ENCODE peak calls at places on chromosomes 2 and 18, in nine cellular contexts. One of them, this sample, is unnamed. For H3K9me3 and H3K27me3, the result is how much of the 10 kb centered on the place peaks cover.

GRCh38 chr18:44789704-44790103 is 109.0 kb downstream of the SETBP1 start:
- DNase-seq in HepG2: peak
- DNase-seq in IMR-90: no peak
- DNase-seq in endothelial cell of umbilical vein: peak
- DNase-seq in H9: no peak
- DNase-seq in neural progenitor cell: peak
- DNase-seq in NT2/D1: no peak
- DNase-seq in keratinocyte: peak
- DNase-seq in SK-N-SH: peak
- DNase-seq in this sample: peak

GRCh38 chr2:207194028-207194427 is 28.3 kb upstream of the KLF7 start:
- DNase-seq in keratinocyte: no peak
- DNase-seq in IMR-90: no peak
- DNase-seq in NT2/D1: no peak
- DNase-seq in neural progenitor cell: no peak
- DNase-seq in H9: no peak
- DNase-seq in endothelial cell of umbilical vein: no peak
- DNase-seq in SK-N-SH: no peak
- DNase-seq in HepG2: no peak
- DNase-seq in this sample: no peak

GRCh38 chr2:104521247-104521646 is 332.7 kb upstream of the POU3F3 start:
- DNase-seq in IMR-90: no peak
- DNase-seq in keratinocyte: no peak
- DNase-seq in endothelial cell of umbilical vein: no peak
- DNase-seq in NT2/D1: peak
- DNase-seq in HepG2: peak
- DNase-seq in H9: peak
- DNase-seq in SK-N-SH: peak
- DNase-seq in neural progenitor cell: peak
- DNase-seq in this sample: no peak

GRCh38 chr2:236959876-236960275 is 125.8 kb upstream of the COPS8 start:
- DNase-seq in H9: no peak
- DNase-seq in keratinocyte: no peak
- DNase-seq in endothelial cell of umbilical vein: no peak
- DNase-seq in NT2/D1: no peak
- DNase-seq in SK-N-SH: no peak
- DNase-seq in neural progenitor cell: no peak
- DNase-seq in HepG2: no peak
- DNase-seq in IMR-90: no peak
- DNase-seq in this sample: no peak

GRCh38 chr18:1968801-1969498 is 602.4 kb downstream of the METTL4 start:
- DNase-seq in endothelial cell of umbilical vein: no peak
- DNase-seq in NT2/D1: peak
- DNase-seq in keratinocyte: no peak
- DNase-seq in HepG2: no peak
- DNase-seq in SK-N-SH: no peak
- DNase-seq in neural progenitor cell: no peak
- DNase-seq in H9: no peak
- DNase-seq in IMR-90: no peak
- DNase-seq in this sample: no peak

GRCh38 chr2:196279496-196279895 is 108.1 kb upstream of the STK17B start:
- DNase-seq in HepG2: no peak
- DNase-seq in keratinocyte: no peak
- DNase-seq in neural progenitor cell: no peak
- DNase-seq in NT2/D1: no peak
- DNase-seq in endothelial cell of umbilical vein: no peak
- DNase-seq in H9: no peak
- DNase-seq in SK-N-SH: no peak
- DNase-seq in IMR-90: peak
- DNase-seq in this sample: no peak

GRCh38 chr2:220296174-220296573 is 668.7 kb downstream of the SLC4A3 start:
- DNase-seq in H9: no peak
- DNase-seq in HepG2: no peak
- DNase-seq in IMR-90: peak
- DNase-seq in endothelial cell of umbilical vein: no peak
- DNase-seq in keratinocyte: no peak
- DNase-seq in neural progenitor cell: peak
- DNase-seq in SK-N-SH: no peak
- DNase-seq in NT2/D1: no peak
- DNase-seq in this sample: no peak

GRCh38 chr2:85213893-85214512 is 80.8 kb downstream of the TCF7L1 start:
- DNase-seq in NT2/D1: no peak
- DNase-seq in neural progenitor cell: no peak
- DNase-seq in keratinocyte: no peak
- DNase-seq in HepG2: no peak
- DNase-seq in SK-N-SH: no peak
- DNase-seq in IMR-90: no peak
- DNase-seq in H9: no peak
- DNase-seq in endothelial cell of umbilical vein: no peak
- DNase-seq in this sample: no peak

GRCh38 chr2:98685930-98686887 is 44.7 kb downstream of the MGAT4A start:
- DNase-seq in endothelial cell of umbilical vein: no peak
- DNase-seq in NT2/D1: no peak
- DNase-seq in keratinocyte: no peak
- DNase-seq in H9: no peak
- DNase-seq in HepG2: no peak
- DNase-seq in IMR-90: no peak
- DNase-seq in neural progenitor cell: no peak
- DNase-seq in SK-N-SH: no peak
- DNase-seq in this sample: no peak

GRCh38 chr2:50333501-50334228 is 698.3 kb downstream of the NRXN1 start:
- DNase-seq in H9: no peak
- DNase-seq in endothelial cell of umbilical vein: no peak
- DNase-seq in neural progenitor cell: no peak
- DNase-seq in IMR-90: no peak
- DNase-seq in NT2/D1: no peak
- DNase-seq in HepG2: no peak
- DNase-seq in SK-N-SH: no peak
- DNase-seq in keratinocyte: no peak
- DNase-seq in this sample: no peak

DNA sequence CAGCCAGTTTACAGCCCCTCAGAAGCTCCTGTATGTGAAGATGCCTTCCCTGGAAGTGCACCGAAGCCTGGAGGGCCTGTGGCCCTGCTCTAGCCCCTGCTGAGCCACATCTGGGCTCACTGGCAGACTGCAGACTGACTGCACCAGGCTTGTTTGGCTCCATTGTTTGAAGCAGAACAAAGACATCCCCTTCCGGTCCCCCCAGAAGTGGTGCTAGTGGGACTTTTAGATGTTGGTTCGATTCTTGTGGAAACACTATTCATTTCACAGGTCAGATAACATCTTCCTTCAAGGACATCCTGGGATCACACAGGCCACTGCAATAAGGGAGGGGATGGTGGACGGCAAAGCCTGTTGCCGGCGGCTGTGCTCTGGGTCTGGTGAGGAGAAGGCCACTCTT is 57.8 kb upstream of the CBLN2 start:
- DNase-seq in IMR-90: no peak
- DNase-seq in SK-N-SH: no peak
- DNase-seq in HepG2: no peak
- DNase-seq in endothelial cell of umbilical vein: no peak
- DNase-seq in H9: no peak
- DNase-seq in keratinocyte: no peak
- DNase-seq in NT2/D1: no peak
- DNase-seq in neural progenitor cell: no peak
- DNase-seq in this sample: no peak
- H3K9me3 ChIP-seq in IMR-90: under half
- H3K9me3 ChIP-seq in SK-N-SH: under half
- H3K9me3 ChIP-seq in HepG2: under half
- H3K9me3 ChIP-seq in endothelial cell of umbilical vein: under half
- H3K9me3 ChIP-seq in H9: under half
- H3K9me3 ChIP-seq in keratinocyte: under half
- H3K9me3 ChIP-seq in NT2/D1: under half
- H3K9me3 ChIP-seq in neural progenitor cell: under half
- H3K9me3 ChIP-seq in this sample: under half

DNA sequence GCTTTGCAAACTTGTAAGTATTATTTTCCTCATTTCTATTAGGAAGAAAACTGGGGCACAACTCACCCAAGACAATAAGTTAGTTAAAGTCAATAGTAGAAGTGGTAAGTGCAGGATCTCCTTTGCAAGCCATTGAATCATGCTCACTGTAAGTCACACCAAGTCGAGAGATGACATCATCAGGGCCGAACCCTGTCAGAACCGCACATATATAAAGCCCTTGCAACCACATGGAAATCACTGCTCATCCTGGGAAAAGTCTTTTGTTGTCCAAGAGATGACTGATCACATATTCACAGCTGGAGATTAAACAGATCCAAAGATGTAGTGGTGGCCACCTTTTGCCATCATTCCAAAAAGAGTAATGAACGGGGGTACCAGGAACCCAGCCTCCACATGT is 484.8 kb upstream of the ID2 start:
- DNase-seq in IMR-90: peak
- DNase-seq in SK-N-SH: no peak
- DNase-seq in keratinocyte: no peak
- DNase-seq in H9: no peak
- DNase-seq in HepG2: no peak
- DNase-seq in NT2/D1: no peak
- DNase-seq in endothelial cell of umbilical vein: no peak
- DNase-seq in neural progenitor cell: no peak
- DNase-seq in this sample: no peak
- H3K9ac ChIP-seq in IMR-90: no peak
- H3K9ac ChIP-seq in SK-N-SH: no peak
- H3K9ac ChIP-seq in keratinocyte: no peak
- H3K9ac ChIP-seq in H9: no peak
- H3K9ac ChIP-seq in HepG2: no peak
- H3K9ac ChIP-seq in NT2/D1: no peak
- H3K9ac ChIP-seq in endothelial cell of umbilical vein: no peak
- H3K9ac ChIP-seq in neural progenitor cell: no peak
- H3K9ac ChIP-seq in this sample: no peak

GRCh38 chr18:54692463-54692862 is 101.4 kb downstream of the DYNAP start:
- DNase-seq in SK-N-SH: no peak
- DNase-seq in endothelial cell of umbilical vein: no peak
- DNase-seq in H9: no peak
- DNase-seq in NT2/D1: no peak
- DNase-seq in HepG2: no peak
- DNase-seq in neural progenitor cell: no peak
- DNase-seq in keratinocyte: no peak
- DNase-seq in IMR-90: no peak
- DNase-seq in this sample: no peak
- H3K27me3 ChIP-seq in SK-N-SH: under half
- H3K27me3 ChIP-seq in endothelial cell of umbilical vein: under half
- H3K27me3 ChIP-seq in H9: under half
- H3K27me3 ChIP-seq in NT2/D1: under half
- H3K27me3 ChIP-seq in HepG2: under half
- H3K27me3 ChIP-seq in neural progenitor cell: under half
- H3K27me3 ChIP-seq in keratinocyte: under half
- H3K27me3 ChIP-seq in IMR-90: under half
- H3K27me3 ChIP-seq in this sample: under half

DNA sequence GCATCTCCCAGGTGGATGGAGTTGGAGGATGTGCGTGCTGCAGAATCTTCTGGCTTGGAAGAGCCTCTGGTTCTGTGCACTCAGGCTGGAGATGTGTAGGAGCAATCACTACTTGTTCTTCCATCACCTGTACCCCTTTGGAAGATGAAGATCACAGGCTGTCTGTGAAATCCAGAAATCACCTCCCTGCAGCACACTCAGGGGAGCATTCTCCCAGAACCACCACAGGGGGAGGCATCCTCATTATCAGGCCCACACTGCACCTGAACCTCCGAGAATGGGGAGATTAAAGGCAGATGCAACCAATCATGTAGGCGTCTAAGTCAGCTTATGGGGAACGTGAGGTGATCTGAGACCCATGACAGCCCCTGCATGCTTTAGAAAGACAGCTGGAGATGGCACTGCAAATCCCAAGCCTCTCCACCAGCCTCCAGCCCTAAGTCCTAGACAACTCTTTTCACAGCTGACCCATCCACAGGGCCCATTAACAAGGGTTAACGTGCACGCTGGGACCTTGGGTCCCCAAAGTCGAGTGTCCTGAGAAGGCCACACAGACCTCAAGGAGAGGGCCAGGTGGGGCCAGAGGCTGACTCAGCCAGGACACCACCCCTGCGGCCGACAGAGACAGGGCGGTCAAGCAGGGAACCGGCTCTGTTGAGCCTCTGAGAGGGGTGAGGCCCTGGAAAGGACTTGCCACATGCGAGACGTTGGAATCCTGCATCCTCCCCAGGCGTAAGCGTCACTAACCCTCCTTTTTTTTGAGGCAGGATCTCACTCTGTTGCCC is 314.9 kb downstream of the EIPR1 start:
- DNase-seq in IMR-90: no peak
- DNase-seq in endothelial cell of umbilical vein: no peak
- DNase-seq in keratinocyte: no peak
- DNase-seq in HepG2: no peak
- DNase-seq in NT2/D1: no peak
- DNase-seq in SK-N-SH: no peak
- DNase-seq in H9: no peak
- DNase-seq in neural progenitor cell: no peak
- DNase-seq in this sample: no peak
- H3K9me3 ChIP-seq in IMR-90: under half
- H3K9me3 ChIP-seq in endothelial cell of umbilical vein: under half
- H3K9me3 ChIP-seq in keratinocyte: under half
- H3K9me3 ChIP-seq in HepG2: under half
- H3K9me3 ChIP-seq in NT2/D1: under half
- H3K9me3 ChIP-seq in SK-N-SH: under half
- H3K9me3 ChIP-seq in H9: under half
- H3K9me3 ChIP-seq in neural progenitor cell: under half
- H3K9me3 ChIP-seq in this sample: under half

DNA sequence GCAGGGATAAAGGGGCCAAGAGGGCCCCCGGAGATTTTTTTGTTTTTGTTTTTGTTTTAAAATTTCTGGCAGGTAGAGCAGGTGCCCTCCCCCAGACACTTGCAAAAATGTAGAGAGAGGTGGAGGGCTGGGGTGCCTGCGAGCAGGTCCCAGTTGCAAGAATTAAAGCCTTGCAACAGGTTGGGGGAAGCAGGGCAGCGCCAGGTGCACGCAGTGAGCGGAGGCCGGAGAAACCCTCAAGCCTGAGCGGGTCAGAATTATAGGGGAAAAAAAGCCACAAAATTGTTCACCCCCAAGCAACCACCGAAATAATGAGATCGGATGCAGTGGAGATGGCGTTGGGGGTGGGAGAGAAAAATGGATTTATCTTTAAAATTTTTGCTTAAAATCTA is 527 bp downstream of the IGFBP5 start:
- DNase-seq in H9: no peak
- DNase-seq in HepG2: no peak
- DNase-seq in SK-N-SH: no peak
- DNase-seq in keratinocyte: no peak
- DNase-seq in IMR-90: no peak
- DNase-seq in neural progenitor cell: peak
- DNase-seq in endothelial cell of umbilical vein: no peak
- DNase-seq in NT2/D1: no peak
- DNase-seq in this sample: no peak
- H3K9ac ChIP-seq in H9: no peak
- H3K9ac ChIP-seq in HepG2: no peak
- H3K9ac ChIP-seq in SK-N-SH: peak
- H3K9ac ChIP-seq in keratinocyte: no peak
- H3K9ac ChIP-seq in IMR-90: peak
- H3K9ac ChIP-seq in neural progenitor cell: peak
- H3K9ac ChIP-seq in endothelial cell of umbilical vein: no peak
- H3K9ac ChIP-seq in NT2/D1: peak
- H3K9ac ChIP-seq in this sample: peak

This sample was measured in adipocyte.